ENCODE peak calls at places on chromosome 13, in five cellular contexts. P is fibroblast of lung, G is colonic mucosa, L is brain microvascular endothelial cell, I is astrocyte. M is an unnamed sample. For H3K36me3, the result is how much of the 10 kb centered on the place peaks cover.

GRCh38 chr13:102400619-102401125 is 1.2 kb downstream of the FGF14 start:
- DNase-seq in P (peak), I (no peak), G (no peak), L (no peak), M (no peak)

GRCh38 chr13:106367361-106367781 is 168.1 kb downstream of the EFNB2 start:
- DNase-seq in L (no peak), G (no peak), I (no peak), P (no peak), M (no peak)

GRCh38 chr13:71290963-71291937 is 575.8 kb downstream of the DACH1 start:
- DNase-seq in L (peak), I (no peak), G (no peak), P (peak), M (no peak)

GRCh38 chr13:98478134-98479129 is 98.5 kb downstream of the STK24 start:
- DNase-seq in P (peak), G (no peak), I (peak), L (peak), M (no peak)

GRCh38 chr13:92843549-92843948 is 383.1 kb upstream of the GPC6 start:
- DNase-seq in P (peak), G (no peak), I (peak), L (no peak), M (no peak)

GRCh38 chr13:73720216-73720840 is 413.9 kb downstream of the KLF12 start:
- DNase-seq in G (no peak), P (no peak), L (no peak), I (peak), M (no peak)

GRCh38 chr13:79440958-79441553 is 35.0 kb upstream of the RBM26 start:
- DNase-seq in P (no peak), L (no peak), G (peak), I (no peak), M (no peak)

GRCh38 chr13:49524740-49525501 is 29.2 kb downstream of the PHF11 start:
- DNase-seq in P (no peak), G (no peak), I (no peak), L (no peak), M (no peak)

GRCh38 chr13:43492281-43492680 is 294.5 kb downstream of the ENOX1 start:
- DNase-seq in P (no peak), L (no peak), I (no peak), G (no peak), M (no peak)

GRCh38 chr13:94454334-94454733 is 25.1 kb downstream of the DCT start:
- DNase-seq in I (no peak), G (no peak), L (no peak), P (no peak), M (no peak)

GRCh38 chr13:100825551-100825950 is 151.0 kb upstream of the TMTC4 start:
- DNase-seq in P (no peak), G (no peak), L (no peak), I (peak), M (no peak)

GRCh38 chr13:53784331-53784730 is 755.7 kb downstream of the OLFM4 start:
- DNase-seq in L (no peak), P (no peak), G (no peak), I (no peak), M (no peak)

GRCh38 chr13:31982124-31982523 is 49.5 kb upstream of the FRY start:
- DNase-seq in L (peak), G (no peak), I (peak), P (no peak), M (no peak)

GRCh38 chr13:78732445-78733017 is 73.6 kb upstream of the OBI1 start:
- DNase-seq in G (no peak), L (no peak), I (no peak), P (no peak), M (no peak)

GRCh38 chr13:94620286-94620896 is 18.7 kb downstream of the GPR180 start:
- DNase-seq in I (no peak), G (no peak), P (peak), L (peak), M (no peak)

GRCh38 chr13:30009411-30009810 is 159.0 kb upstream of the UBL3 start:
- DNase-seq in P (no peak), G (no peak), I (no peak), L (no peak), M (no peak)

GRCh38 chr13:47858678-47859050 is 142.4 kb downstream of the SUCLA2 start:
- DNase-seq in I (peak), G (no peak), L (peak), P (peak), M (no peak)

GRCh38 chr13:29106651-29107050 is 286.5 kb downstream of the MTUS2 start:
- DNase-seq in L (no peak), G (no peak), I (no peak), P (no peak), M (no peak)

GRCh38 chr13:24529478-24529877 is 16.9 kb upstream of the PARP4 start:
- DNase-seq in L (no peak), P (no peak), G (no peak), I (no peak), M (no peak)

GRCh38 chr13:98050041-98050466 is 92.8 kb upstream of the FARP1 start:
- DNase-seq in G (no peak), P (peak), L (peak), I (no peak), M (no peak)

GRCh38 chr13:47499358-47500150 is 501.5 kb downstream of the SUCLA2 start:
- DNase-seq in I (peak), P (peak), G (no peak), L (peak), M (peak)

GRCh38 chr13:40409278-40409677 is 257.2 kb downstream of the FOXO1 start:
- DNase-seq in P (no peak), I (no peak), G (no peak), L (no peak), M (no peak)

GRCh38 chr13:98422046-98422445 is 154.9 kb downstream of the STK24 start:
- DNase-seq in G (no peak), L (no peak), I (no peak), P (no peak), M (no peak)

GRCh38 chr13:59545007-59545406 is 618.7 kb downstream of the DIAPH3 start:
- DNase-seq in P (no peak), L (no peak), I (no peak), G (no peak), M (no peak)
- TF ChIP-seq CTCF in P (no peak), L (no peak), I (no peak), G (no peak), M (no peak)

DNA sequence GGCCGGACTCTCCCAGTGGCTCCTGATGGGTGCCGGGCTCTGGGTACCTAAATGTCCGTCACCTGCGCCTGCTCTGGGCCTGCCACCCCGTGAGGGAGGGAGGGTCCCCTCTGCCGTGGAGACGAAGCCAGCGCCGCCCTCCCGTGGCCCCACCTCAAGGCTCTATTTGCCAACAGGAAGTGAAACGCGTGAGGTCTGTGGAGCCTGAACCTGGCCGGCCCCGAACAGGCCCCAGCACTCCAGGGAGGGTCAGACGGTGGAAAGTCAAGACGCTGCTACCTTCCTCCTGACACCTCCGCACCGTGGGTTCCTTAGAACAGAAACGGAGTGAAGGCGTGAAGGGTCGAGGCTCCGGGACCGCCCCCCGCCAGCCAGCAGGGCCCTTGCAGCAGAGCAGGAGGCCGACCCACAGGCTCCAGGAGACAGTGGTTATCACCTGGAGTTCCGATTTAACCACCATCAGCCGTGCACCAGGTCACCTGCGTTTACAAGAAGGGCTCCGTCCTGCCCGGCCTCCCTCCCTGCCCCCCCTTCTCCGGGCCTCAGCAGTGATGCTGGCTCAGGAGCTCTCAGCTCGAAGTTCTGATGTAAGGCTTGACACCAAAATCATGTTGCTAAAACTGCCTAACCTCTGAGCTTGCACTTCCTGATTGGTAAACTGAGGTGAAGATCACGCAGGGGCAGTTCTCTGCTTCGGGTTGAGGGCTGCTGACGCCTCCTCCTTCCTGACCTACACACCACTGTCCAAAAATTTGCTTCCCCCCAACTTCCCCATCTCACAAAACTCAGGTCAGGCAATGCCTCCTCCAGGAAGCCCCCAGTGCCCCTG is 50.9 kb upstream of the C13orf46 start:
- DNase-seq in G (no peak), P (no peak), L (no peak), I (no peak), M (no peak)
- H3K36me3 ChIP-seq in G (under half), P (under half), L (half or more), I (under half), M (under half)

DNA sequence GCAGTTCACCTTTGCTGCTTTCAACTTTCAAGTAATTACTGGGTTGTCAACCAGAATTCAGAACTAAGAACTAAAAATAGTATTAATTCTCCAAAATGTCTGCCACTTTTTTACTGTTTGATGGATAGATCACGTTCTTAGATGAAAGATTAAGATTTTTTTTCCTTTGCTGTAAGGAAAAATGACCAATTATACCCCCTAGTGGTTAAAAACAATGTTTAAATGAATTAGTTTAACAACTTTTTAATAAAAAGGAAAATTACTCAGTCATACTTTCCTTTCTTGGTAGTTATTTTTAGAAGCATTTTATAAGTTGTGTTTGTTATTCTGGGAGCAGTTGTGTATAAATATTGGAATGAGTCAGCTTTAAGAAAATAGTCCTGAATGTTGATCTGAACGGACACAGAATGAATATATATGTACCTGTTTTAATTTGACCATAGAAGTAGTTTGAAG is 4.6 kb downstream of the TM9SF2 start:
- DNase-seq in P (peak), G (no peak), L (no peak), I (peak), M (no peak)
- H3K4me3 ChIP-seq in P (no peak), G (no peak), L (no peak), I (no peak), M (no peak)

DNA sequence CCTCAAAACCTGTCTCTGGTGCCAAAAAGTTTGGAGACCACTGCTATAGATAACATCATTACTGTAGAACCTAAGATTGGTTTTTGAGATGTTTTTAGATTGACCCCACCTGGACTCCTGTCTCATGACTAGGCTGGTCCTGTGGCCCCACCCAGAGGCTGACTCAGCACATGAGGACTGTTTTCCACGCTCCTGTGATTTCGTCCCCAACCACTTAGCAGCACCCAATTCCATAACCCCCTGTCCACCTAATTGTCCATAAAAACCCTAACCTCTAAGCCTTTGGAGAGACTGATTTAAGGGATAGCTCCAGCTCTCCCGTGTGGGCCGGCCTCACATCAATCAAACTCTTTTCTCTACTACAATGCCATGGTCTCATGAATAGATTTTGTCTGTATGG is 25.6 kb upstream of the GAS6 start:
- DNase-seq in L (no peak), P (no peak), I (no peak), G (no peak), M (no peak)
- TF ChIP-seq CTCF in L (no peak), P (no peak), I (no peak), G (no peak), M (no peak)

DNA sequence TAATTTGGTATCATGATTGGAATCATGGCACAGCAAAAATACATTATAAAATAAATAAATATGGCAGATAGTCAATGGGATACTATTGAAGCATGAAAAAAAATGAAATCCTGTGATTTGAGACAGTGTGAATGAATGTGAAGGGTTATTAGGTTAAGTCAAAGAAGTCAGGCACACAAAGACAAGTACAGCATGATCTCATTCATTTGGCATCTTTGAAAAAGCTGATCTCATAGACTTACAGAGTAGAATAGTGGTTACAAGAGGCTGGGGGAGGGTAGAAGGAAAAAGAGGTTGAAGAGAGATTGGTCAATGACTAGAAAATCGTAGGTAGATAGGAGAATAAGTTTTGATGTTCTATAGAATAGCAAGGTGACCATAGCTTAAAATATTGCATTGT is 295.1 kb upstream of the SLITRK5 start:
- DNase-seq in G (no peak), P (no peak), L (no peak), I (peak), M (no peak)
- H3K36me3 ChIP-seq in G (under half), P (under half), L (under half), I (under half), M (under half)

GRCh38 chr13:111210488-111210887 is 95.4 kb downstream of the ARHGEF7 start:
- DNase-seq in I (peak), P (peak), L (peak), G (no peak), M (peak)
- H3K4me3 ChIP-seq in I (peak), P (peak), L (peak), G (no peak), M (peak)

GRCh38 chr13:21081926-21082325 is 20.5 kb upstream of the LATS2 start:
- DNase-seq in L (no peak), I (no peak), P (no peak), G (no peak), M (no peak)
- TF ChIP-seq CTCF in L (no peak), I (no peak), P (no peak), G (no peak), M (no peak)